ENCODE peak calls at places on chromosome 13, in nine cellular contexts. B is mesendoderm; G is IMR-90; A is tibial artery; E is esophagus squamous epithelium; C is CD4-positive, CD25-positive, alpha-beta regulatory T cell; L is mucosa of descending colon; O is mesenchymal stem cell; T is cardiac muscle cell. P is an unnamed sample. For H3K4me1, the result is how much of the 10 kb centered on the place peaks cover.

GRCh38 chr13:107351305-107351704 is 783.4 kb upstream of the ARGLU1 start:
- DNase-seq in G (peak), T (peak), E (no peak), B (peak), O (no peak), C (no peak), A (no peak), L (no peak), P (no peak)

GRCh38 chr13:52903320-52903719 is 54.9 kb upstream of the PCDH8 start:
- DNase-seq in E (no peak), T (no peak), A (no peak), G (no peak), O (no peak), L (no peak), B (no peak), C (no peak), P (no peak)

GRCh38 chr13:36766295-36766694 is 52.7 kb upstream of the RFXAP start:
- DNase-seq in T (no peak), B (peak), A (no peak), L (no peak), G (peak), O (peak), E (no peak), C (no peak), P (no peak)

GRCh38 chr13:99371956-99372355 is 64.8 kb upstream of the GPR183 start:
- DNase-seq in C (peak), O (no peak), G (no peak), L (no peak), T (no peak), B (no peak), A (no peak), E (no peak), P (peak)

GRCh38 chr13:75458696-75459422 is 23.1 kb downstream of the TBC1D4 start:
- DNase-seq in L (peak), O (no peak), A (no peak), T (no peak), C (no peak), E (no peak), B (peak), G (no peak), P (no peak)

GRCh38 chr13:27573265-27573664 is 47.1 kb downstream of the LNX2 start:
- DNase-seq in T (no peak), G (peak), B (no peak), A (no peak), L (no peak), E (no peak), O (peak), C (no peak), P (no peak)

GRCh38 chr13:50344717-50345116 is 329.5 kb downstream of the KCNRG start:
- DNase-seq in C (no peak), O (no peak), T (no peak), G (no peak), A (no peak), L (no peak), B (no peak), E (no peak), P (no peak)

GRCh38 chr13:97004886-97005285 is 10.6 kb upstream of the OXGR1 start:
- DNase-seq in O (no peak), L (no peak), T (no peak), A (no peak), E (no peak), C (no peak), B (no peak), G (no peak), P (no peak)

GRCh38 chr13:39364797-39365468 is 238.1 kb downstream of the LHFPL6 start:
- DNase-seq in B (peak), A (no peak), T (peak), C (no peak), G (peak), E (no peak), L (no peak), O (peak), P (no peak)

GRCh38 chr13:33794576-33794975 is 23.4 kb upstream of the RFC3 start:
- DNase-seq in A (no peak), B (no peak), L (no peak), C (no peak), O (no peak), E (no peak), T (no peak), G (no peak), P (no peak)

GRCh38 chr13:39159393-39159792 is 121.1 kb downstream of the NHLRC3 start:
- DNase-seq in L (no peak), B (no peak), O (no peak), T (no peak), E (no peak), G (no peak), A (no peak), C (no peak), P (no peak)

GRCh38 chr13:51770160-51770559 is 33.8 kb downstream of the DHRS12 start:
- DNase-seq in O (no peak), C (no peak), B (no peak), A (no peak), E (no peak), G (no peak), L (no peak), T (no peak), P (no peak)

GRCh38 chr13:59230484-59231264 is 933.1 kb downstream of the DIAPH3 start:
- DNase-seq in G (no peak), B (peak), C (no peak), E (no peak), T (no peak), L (no peak), A (no peak), O (no peak), P (no peak)

GRCh38 chr13:70505809-70506208 is 397.6 kb upstream of the KLHL1 start:
- DNase-seq in C (no peak), O (no peak), B (peak), G (no peak), A (no peak), T (no peak), L (no peak), E (no peak), P (no peak)

GRCh38 chr13:112722433-112723250 is 32.8 kb downstream of the ATP11A start:
- DNase-seq in L (no peak), C (no peak), B (peak), E (no peak), O (peak), T (peak), A (no peak), G (peak), P (no peak)

GRCh38 chr13:94713556-94714182 is 1.3 kb upstream of the SOX21 start:
- DNase-seq in L (no peak), O (no peak), A (no peak), B (no peak), T (no peak), C (no peak), E (no peak), G (no peak), P (no peak)

GRCh38 chr13:54750521-54750920 is 1721.9 kb downstream of the OLFM4 start:
- DNase-seq in E (no peak), A (no peak), G (no peak), L (no peak), T (peak), C (no peak), B (no peak), O (no peak), P (no peak)

GRCh38 chr13:21050288-21051197 is 10.8 kb downstream of the LATS2 start:
- DNase-seq in O (no peak), B (no peak), L (no peak), C (no peak), E (no peak), T (no peak), A (no peak), G (no peak), P (no peak)

GRCh38 chr13:112836940-112837339 is 132.1 kb upstream of the MCF2L start:
- DNase-seq in T (no peak), E (no peak), C (no peak), A (no peak), B (no peak), G (no peak), L (no peak), O (no peak), P (no peak)

GRCh38 chr13:80873589-80873988 is 532.7 kb upstream of the SPRY2 start:
- DNase-seq in T (no peak), O (no peak), G (no peak), L (no peak), E (no peak), B (no peak), A (no peak), C (no peak), P (no peak)

GRCh38 chr13:37869756-37870488 is at the start of gene TRPC4:
- DNase-seq in E (no peak), C (no peak), O (peak), T (peak), A (peak), B (peak), L (peak), G (peak), P (no peak)

GRCh38 chr13:34343413-34343812 is 525.5 kb downstream of the RFC3 start:
- DNase-seq in G (no peak), B (no peak), C (no peak), A (no peak), E (no peak), O (no peak), L (no peak), T (no peak), P (no peak)

GRCh38 chr13:110379905-110380341 is 72.8 kb downstream of the COL4A2 start:
- DNase-seq in E (no peak), A (no peak), G (peak), C (no peak), T (peak), O (peak), B (peak), L (no peak), P (no peak)

GRCh38 chr13:110380359-110381028 is 73.4 kb downstream of the COL4A2 start:
- DNase-seq in G (peak), T (no peak), E (no peak), B (peak), A (no peak), C (no peak), L (no peak), O (peak), P (no peak)

GRCh38 chr13:110381029-110381360 is 73.9 kb downstream of the COL4A2 start:
- DNase-seq in A (no peak), O (no peak), C (no peak), B (no peak), G (no peak), E (no peak), T (no peak), L (no peak), P (no peak)

GRCh38 chr13:110382830-110383229 is 75.7 kb downstream of the COL4A2 start:
- DNase-seq in G (no peak), L (no peak), E (no peak), B (no peak), T (no peak), O (no peak), A (no peak), C (no peak), P (no peak)

DNA sequence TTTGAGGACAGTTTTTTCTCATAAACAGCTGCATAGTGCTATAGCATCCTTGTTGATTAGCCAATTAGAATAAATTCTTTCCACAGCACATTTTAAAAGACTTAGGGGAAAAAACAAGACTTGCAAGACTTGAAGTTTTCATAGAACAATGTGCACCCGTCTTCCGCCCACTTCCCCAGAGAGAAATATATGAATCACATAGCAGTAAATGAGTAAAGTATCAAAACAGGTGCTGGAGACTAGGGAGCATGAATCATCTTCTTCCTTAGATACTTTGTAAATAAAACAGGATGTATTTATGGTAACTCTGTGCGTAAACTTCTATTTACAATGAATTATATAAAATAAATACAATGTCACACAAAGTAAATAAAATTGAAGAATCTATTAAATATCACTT is 75.1 kb downstream of the COL4A2 start:
- DNase-seq in B (no peak), C (no peak), T (no peak), O (peak), A (no peak), G (peak), E (no peak), L (no peak), P (no peak)
- H3K4me1 ChIP-seq in B (under half), C (under half), T (under half), O (under half), A (under half), G (under half), E (under half), L (under half), P (under half)

GRCh38 chr13:22077764-22078163 is 406.9 kb downstream of the FGF9 start:
- DNase-seq in T (no peak), B (no peak), C (no peak), A (no peak), O (no peak), G (no peak), L (no peak), E (no peak), P (no peak)
- H3K4me1 ChIP-seq in T (under half), B (under half), C (under half), A (under half), O (under half), G (under half), L (under half), E (under half), P (under half)

GRCh38 chr13:103000157-103000556 is 66.1 kb downstream of the SLC10A2 start:
- DNase-seq in L (no peak), T (no peak), G (no peak), B (no peak), A (no peak), E (no peak), O (no peak), C (no peak), P (no peak)
- H3K4me1 ChIP-seq in L (under half), T (under half), G (under half), B (under half), A (under half), E (under half), O (under half), C (under half), P (under half)

GRCh38 chr13:109416001-109416400 is 370.4 kb downstream of the IRS2 start:
- DNase-seq in B (no peak), C (no peak), O (no peak), G (no peak), L (no peak), T (no peak), E (no peak), A (no peak), P (no peak)
- H3K4me1 ChIP-seq in B (under half), C (under half), O (under half), G (under half), L (under half), T (under half), E (under half), A (under half), P (under half)

GRCh38 chr13:111275382-111275781 is 45.1 kb upstream of the TEX29 start:
- DNase-seq in E (no peak), C (no peak), G (no peak), B (no peak), T (peak), L (no peak), O (no peak), A (no peak), P (no peak)
- H3K4me1 ChIP-seq in E (under half), C (under half), G (under half), B (under half), T (under half), L (under half), O (under half), A (under half), P (under half)

DNA sequence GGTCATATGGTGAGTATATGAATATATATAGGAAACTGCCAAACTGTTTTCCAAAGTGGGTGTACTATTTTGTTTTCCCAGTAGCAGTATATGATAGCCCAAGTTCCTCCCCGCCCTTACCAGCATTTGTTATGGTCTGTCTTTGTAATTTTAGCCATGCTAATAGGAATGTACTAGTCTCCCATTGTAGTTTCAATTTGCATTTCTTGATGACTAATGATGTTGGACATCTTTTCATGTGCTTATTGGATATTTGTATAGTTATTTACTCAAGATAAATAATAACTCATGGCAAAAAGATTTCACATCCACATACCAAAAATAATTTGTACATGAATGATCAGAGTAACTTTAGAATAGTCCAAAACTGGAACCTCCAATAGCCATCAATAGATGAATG is 75.3 kb upstream of the SERP2 start:
- DNase-seq in E (no peak), A (no peak), B (no peak), T (no peak), O (no peak), C (no peak), L (no peak), G (peak), P (no peak)
- H3K4me1 ChIP-seq in E (under half), A (under half), B (under half), T (under half), O (under half), C (under half), L (under half), G (under half), P (under half)

GRCh38 chr13:77310161-77310560 is 16.7 kb downstream of the MYCBP2 start:
- DNase-seq in B (no peak), A (no peak), T (no peak), L (no peak), G (no peak), O (no peak), C (no peak), E (no peak), P (no peak)
- H3K4me1 ChIP-seq in B (under half), A (under half), T (under half), L (under half), G (under half), O (under half), C (half or more), E (half or more), P (half or more)

GRCh38 chr13:49297338-49297737 is 49.6 kb downstream of the CDADC1 start:
- DNase-seq in L (no peak), A (no peak), B (no peak), C (no peak), O (no peak), E (no peak), T (no peak), G (no peak), P (no peak)
- H3K4me1 ChIP-seq in L (under half), A (under half), B (under half), C (under half), O (under half), E (under half), T (under half), G (under half), P (under half)

GRCh38 chr13:40589285-40590109 is 76.9 kb downstream of the FOXO1 start:
- DNase-seq in A (no peak), G (no peak), T (peak), E (no peak), O (peak), C (no peak), L (no peak), B (no peak), P (no peak)

GRCh38 chr13:40591091-40591490 is 75.3 kb downstream of the FOXO1 start:
- DNase-seq in O (no peak), A (no peak), E (no peak), T (no peak), L (no peak), B (no peak), C (no peak), G (no peak), P (no peak)

GRCh38 chr13:40592035-40592434 is 74.4 kb downstream of the FOXO1 start:
- DNase-seq in L (no peak), E (no peak), O (no peak), G (no peak), A (no peak), B (no peak), C (no peak), T (no peak), P (no peak)

GRCh38 chr13:40588101-40588500 is 78.3 kb downstream of the FOXO1 start:
- DNase-seq in G (no peak), C (no peak), E (no peak), B (no peak), A (no peak), O (no peak), L (no peak), T (no peak), P (no peak)

GRCh38 chr13:40590112-40590862 is 76.2 kb downstream of the FOXO1 start:
- DNase-seq in L (no peak), T (no peak), E (no peak), G (no peak), O (no peak), C (no peak), B (no peak), A (no peak), P (no peak)
- H3K4me1 ChIP-seq in L (under half), T (under half), E (half or more), G (under half), O (under half), C (half or more), B (under half), A (half or more), P (half or more)

DNA sequence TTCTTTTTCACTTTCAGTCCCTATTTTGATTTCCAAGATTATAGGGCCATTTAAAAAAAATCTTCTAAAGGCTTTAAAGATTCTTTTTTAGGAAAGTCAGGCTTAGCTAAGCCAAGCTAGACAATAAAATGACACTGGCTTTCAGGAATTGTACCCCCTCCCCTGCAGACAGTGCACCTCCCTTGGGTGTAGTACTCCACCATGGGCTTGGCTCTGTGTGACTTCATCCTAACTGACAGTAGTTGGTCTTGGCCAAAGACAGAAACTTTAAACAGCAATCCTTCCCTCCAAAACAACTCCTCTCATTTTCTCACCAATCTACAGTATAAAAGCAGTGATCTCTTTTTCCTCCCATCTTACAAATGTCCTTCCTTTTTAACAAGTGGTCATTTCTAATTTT is 283.0 kb downstream of the DNAJC15 start:
- DNase-seq in L (no peak), E (no peak), C (no peak), B (no peak), G (no peak), T (no peak), A (no peak), O (no peak), P (no peak)
- H3K4me1 ChIP-seq in L (under half), E (under half), C (under half), B (under half), G (under half), T (under half), A (under half), O (under half), P (under half)

P was measured in CD4-positive, alpha-beta memory T cell.